ENCODE peak calls at places on chromosome 4, in nine cellular contexts. C, D, I, R, V, M, K, X and H are unnamed samples.

GRCh38 chr4:69977582-69977981 is 12.1 kb upstream of the CSN2 start:
- DNase-seq in V (no peak), M (no peak), C (peak), I (no peak), R (no peak), X (no peak), K (no peak), D (no peak), H (no peak)

GRCh38 chr4:153258750-153259149 is 54.5 kb downstream of the TRIM2 start:
- DNase-seq in I (no peak), V (no peak), K (no peak), C (no peak), D (no peak), R (no peak), X (no peak), M (no peak), H (no peak)

GRCh38 chr4:89837385-89837995 is 529 bp upstream of the SNCA start:
- DNase-seq in V (peak), K (peak), X (peak), D (no peak), M (peak), R (no peak), I (peak), C (peak), H (no peak)

GRCh38 chr4:137892134-137892533 is 350.0 kb downstream of the SLC7A11 start:
- DNase-seq in X (no peak), V (no peak), C (peak), R (no peak), M (no peak), D (no peak), I (no peak), K (no peak), H (no peak)

GRCh38 chr4:40482985-40483647 is 146.5 kb downstream of the RBM47 start:
- DNase-seq in K (peak), M (peak), I (no peak), D (no peak), X (no peak), V (peak), C (no peak), R (no peak), H (no peak)

GRCh38 chr4:88660446-88661294 is 37.0 kb downstream of the NAP1L5 start:
- DNase-seq in M (no peak), K (no peak), V (no peak), I (no peak), D (no peak), X (no peak), C (peak), R (no peak), H (no peak)

GRCh38 chr4:6416518-6417286 is 55.7 kb downstream of the PPP2R2C start:
- DNase-seq in I (peak), D (no peak), K (no peak), M (peak), R (no peak), C (no peak), V (no peak), X (no peak), H (no peak)

GRCh38 chr4:7911044-7911578 is 28.6 kb downstream of the AFAP1 start:
- DNase-seq in M (no peak), X (no peak), R (peak), K (no peak), V (peak), C (peak), D (no peak), I (no peak), H (no peak)

GRCh38 chr4:165312506-165312905 is 15.0 kb upstream of the MSMO1 start:
- DNase-seq in K (no peak), I (no peak), V (no peak), C (peak), R (no peak), M (no peak), D (no peak), X (no peak), H (no peak)

GRCh38 chr4:8868321-8869001 is 3.2 kb downstream of the HMX1 start:
- DNase-seq in R (no peak), V (no peak), X (no peak), D (no peak), I (no peak), C (no peak), K (no peak), M (no peak), H (no peak)

GRCh38 chr4:54802336-54802735 is 144.6 kb downstream of the KIT start:
- DNase-seq in V (no peak), K (no peak), X (no peak), R (no peak), I (no peak), D (no peak), M (no peak), C (peak), H (no peak)

GRCh38 chr4:107801766-107802211 is 22.9 kb upstream of the SGMS2 start:
- DNase-seq in X (no peak), K (no peak), I (no peak), V (no peak), M (no peak), C (no peak), R (no peak), D (no peak), H (no peak)

GRCh38 chr4:77172336-77172735 is 15.3 kb downstream of the CCNG2 start:
- DNase-seq in M (no peak), X (no peak), K (no peak), D (no peak), V (no peak), C (peak), I (no peak), R (no peak), H (no peak)

GRCh38 chr4:53199356-53199755 is 166.5 kb downstream of the SCFD2 start:
- DNase-seq in D (no peak), M (no peak), C (no peak), V (no peak), I (no peak), K (no peak), R (no peak), X (no peak), H (no peak)

GRCh38 chr4:20615492-20616136 is 84.6 kb upstream of the PACRGL start:
- DNase-seq in X (no peak), K (no peak), D (no peak), M (no peak), C (peak), I (no peak), V (no peak), R (no peak), H (no peak)

GRCh38 chr4:188109157-188109755 is at the start of gene TRIML2:
- DNase-seq in C (no peak), K (no peak), D (no peak), R (no peak), X (no peak), M (no peak), I (no peak), V (peak), H (no peak)

GRCh38 chr4:48184891-48185290 is 50.8 kb upstream of the TXK start:
- DNase-seq in X (no peak), K (no peak), M (no peak), R (no peak), D (no peak), C (peak), V (no peak), I (no peak), H (no peak)

GRCh38 chr4:174545268-174545667 is 23.0 kb upstream of the HPGD start:
- DNase-seq in M (no peak), R (no peak), V (no peak), I (no peak), D (no peak), X (no peak), C (no peak), K (no peak), H (no peak)

GRCh38 chr4:120561648-120562047 is 360.9 kb downstream of the PRDM5 start:
- DNase-seq in C (no peak), R (no peak), X (no peak), D (no peak), I (no peak), M (no peak), K (no peak), V (no peak), H (no peak)